ENCODE peak calls at places on chromosomes 16 and 17, in eight cellular contexts. B is CD4-positive, CD25-positive, alpha-beta regulatory T cell; Z is heart right ventricle; C is AG04450; D is esophagus squamous epithelium; W is fibroblast of lung; H is dorsolateral prefrontal cortex; M is lung. X is an unnamed sample.

GRCh38 chr16:81778231-81778630 is 860 bp upstream of the PLCG2 start:
- DNase-seq in B (no peak), Z (no peak), C (no peak), D (no peak), W (no peak), H (no peak), M (no peak), X (no peak)

GRCh38 chr16:28492511-28492910 is 637 bp upstream of the CLN3 start:
- DNase-seq in B (no peak), Z (no peak), C (no peak), D (no peak), W (no peak), H (no peak), M (no peak), X (no peak)

GRCh38 chr16:78740269-78740668 is 640.8 kb downstream of the WWOX start:
- DNase-seq in B (no peak), Z (no peak), C (no peak), D (no peak), W (no peak), H (no peak), M (no peak), X (no peak)

GRCh38 chr17:10635290-10635689 is 21.8 kb downstream of the MYH3 start:
- DNase-seq in B (no peak), Z (no peak), C (no peak), D (no peak), W (no peak), H (no peak), M (no peak), X (no peak)

GRCh38 chr17:32276217-32276616 is 10.6 kb downstream of the RHBDL3 start:
- DNase-seq in B (no peak), Z (no peak), C (no peak), D (no peak), W (no peak), H (no peak), M (no peak), X (no peak)

GRCh38 chr16:389317-389716 is 7.5 kb upstream of the PGAP6 start:
- DNase-seq in B (no peak), Z (no peak), C (no peak), D (no peak), W (no peak), H (no peak), M (no peak), X (no peak)

GRCh38 chr16:76278086-76278485 is 885 bp downstream of the CNTNAP4 start:
- DNase-seq in B (no peak), Z (no peak), C (no peak), D (no peak), W (no peak), H (no peak), M (no peak), X (no peak)

GRCh38 chr17:5922476-5922875 is 147.7 kb upstream of the WSCD1 start:
- DNase-seq in B (no peak), Z (no peak), C (no peak), D (no peak), W (no peak), H (no peak), M (no peak), X (no peak)

GRCh38 chr16:57764341-57765159 is 29.0 kb downstream of the KATNB1 start:
- DNase-seq in B (peak; percentile 23), Z (no peak), C (peak; percentile 41), D (no peak), W (peak; percentile 80), H (peak; percentile 70), M (no peak), X (peak; percentile 68)

GRCh38 chr16:8087597-8088279 is 502.6 kb downstream of the TMEM114 start:
- DNase-seq in B (no peak), Z (no peak), C (no peak), D (no peak), W (no peak), H (no peak), M (no peak), X (no peak)

GRCh38 chr16:84278968-84279367 is 15.7 kb upstream of the WFDC1 start:
- DNase-seq in B (no peak), Z (no peak), C (no peak), D (no peak), W (no peak), H (peak; percentile 60), M (no peak), X (no peak)

GRCh38 chr16:17312100-17312732 is 158.5 kb downstream of the XYLT1 start:
- DNase-seq in B (no peak), Z (no peak), C (no peak), D (no peak), W (no peak), H (no peak), M (no peak), X (no peak)

GRCh38 chr17:36182176-36183000 is 6.0 kb upstream of the TBC1D3B start:
- DNase-seq in B (no peak), Z (peak; percentile 52), C (no peak), D (no peak), W (peak; percentile 24), H (no peak), M (no peak), X (no peak)
- H3K4me3 ChIP-seq in B (no peak overlapping the region), Z (peak overlapping the region; percentile 74), C (peak overlapping the region; percentile 73), D (peak overlapping the region; percentile 69), W (peak overlapping the region; percentile 46), H (peak overlapping the region; percentile 72), M (peak overlapping the region; percentile 1), X (peak overlapping the region; percentile 71)

GRCh38 chr16:22813946-22814325 is at the start of gene HS3ST2:
- DNase-seq in B (no peak), Z (peak; percentile 42), C (no peak), D (no peak), W (no peak), H (peak; percentile 60), M (no peak), X (no peak)

GRCh38 chr16:22814330-22815105 is 556 bp downstream of the HS3ST2 start:
- DNase-seq in B (no peak), Z (peak; percentile 12), C (no peak), D (no peak), W (no peak), H (no peak), M (no peak), X (no peak)

GRCh38 chr16:22813223-22813945 is 578 bp upstream of the HS3ST2 start:
- DNase-seq in B (no peak), Z (peak; percentile 56), C (no peak), D (no peak), W (peak; percentile 2), H (peak; percentile 26), M (peak; percentile 34), X (peak; percentile 11)

GRCh38 chr16:22815863-22816262 is 1.9 kb downstream of the HS3ST2 start:
- DNase-seq in B (no peak), Z (no peak), C (no peak), D (no peak), W (no peak), H (no peak), M (no peak), X (no peak)

GRCh38 chr16:22816475-22816874 is 2.5 kb downstream of the HS3ST2 start:
- DNase-seq in B (no peak), Z (no peak), C (no peak), D (no peak), W (no peak), H (no peak), M (no peak), X (no peak)
- H3K4me3 ChIP-seq in B (no peak overlapping the region), Z (no peak overlapping the region), C (no peak overlapping the region), D (no peak overlapping the region), W (no peak overlapping the region), H (peak overlapping the region; percentile 58), M (no peak overlapping the region), X (no peak overlapping the region)

DNA sequence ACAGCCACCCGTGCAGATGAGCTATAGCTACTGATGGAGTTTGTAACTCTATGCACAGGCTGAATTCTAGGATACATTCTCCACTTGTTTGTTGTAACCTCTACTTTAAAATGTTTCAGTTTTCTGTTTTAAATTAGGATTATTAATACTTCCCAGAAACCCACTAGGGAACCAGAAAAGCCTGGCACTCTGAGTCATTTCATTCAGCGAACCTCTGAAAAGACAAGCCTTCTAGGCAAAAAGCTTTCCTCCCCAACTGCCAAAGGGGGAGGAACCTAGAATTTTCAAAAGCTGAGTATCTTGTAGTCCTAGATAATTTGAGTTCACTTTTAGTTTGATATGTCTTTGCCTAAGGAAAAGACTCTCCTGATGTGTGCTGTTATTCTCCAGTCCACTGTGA is 43.2 kb downstream of the GOSR1 start:
- DNase-seq in B (no peak), Z (no peak), C (peak; percentile 4), D (no peak), W (peak; percentile 31), H (no peak), M (no peak), X (peak; percentile 86)
- H3K4me3 ChIP-seq in B (no peak overlapping the region), Z (no peak overlapping the region), C (no peak overlapping the region), D (no peak overlapping the region), W (peak overlapping the region; percentile 5), H (no peak overlapping the region), M (no peak overlapping the region), X (no peak overlapping the region)

DNA sequence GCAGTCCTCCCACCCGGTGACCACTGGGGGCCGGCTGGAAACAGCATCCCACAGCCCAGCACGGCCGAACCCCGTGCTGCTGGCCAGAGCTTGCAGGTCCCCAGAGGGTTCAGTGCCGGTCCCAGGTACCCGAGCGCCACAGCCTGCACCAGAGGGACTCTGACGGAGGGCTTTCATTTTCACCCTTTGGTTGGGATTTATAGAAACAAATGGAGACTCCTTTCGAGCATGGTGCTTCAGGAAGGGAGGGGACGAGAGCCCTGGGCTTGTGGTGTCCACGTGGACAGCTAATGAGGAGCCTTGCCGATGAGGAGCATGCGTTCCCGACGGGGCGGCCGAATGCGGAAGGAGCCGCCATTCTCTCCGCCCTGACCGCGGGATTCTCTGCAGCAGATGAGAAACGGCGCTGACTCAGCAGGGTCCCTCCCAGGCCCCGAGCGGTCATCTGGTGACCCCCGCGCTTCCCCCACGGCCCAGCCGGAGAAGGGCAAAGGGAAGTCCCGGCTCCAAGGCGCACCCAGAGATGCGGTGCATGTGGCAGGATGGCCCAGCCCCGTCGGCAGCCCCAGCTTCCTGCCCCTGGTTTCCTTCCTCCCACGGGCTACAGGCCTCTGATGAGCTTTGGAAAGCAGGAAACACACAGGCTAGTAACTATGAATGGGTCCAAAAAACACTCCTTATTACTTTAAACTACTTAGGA is 9.8 kb downstream of the SLC38A10 start:
- DNase-seq in B (peak; percentile 26), Z (peak; percentile 82), C (no peak), D (no peak), W (peak; percentile 21), H (peak; percentile 49), M (peak; percentile 78), X (peak; percentile 24)
- H3K4me3 ChIP-seq in B (peak overlapping the region; percentile 68), Z (peak overlapping the region; percentile 47), C (no peak overlapping the region), D (peak overlapping the region; percentile 41), W (no peak overlapping the region), H (peak overlapping the region; percentile 11), M (peak overlapping the region; percentile 8), X (peak overlapping the region; percentile 25)